ENCODE peak calls at places on chromosomes 12 and 14, in five cellular contexts. D is HCT116, U is fibroblast of lung, R is A673, C is HepG2. N is an unnamed sample.

GRCh38 chr14:24441904-24442239 is 704 bp downstream of the SDR39U1 start:
- DNase-seq in R (no peak), C (no peak), D (no peak), U (peak; percentile 64), N (no peak)

GRCh38 chr14:56666294-56666693 is 86.7 kb downstream of the TMEM260 start:
- DNase-seq in C (no peak), D (no peak), U (no peak), R (no peak), N (no peak)

GRCh38 chr12:1517007-1517406 is 77.4 kb downstream of the FBXL14 start:
- DNase-seq in D (no peak), C (peak; percentile 10), R (peak; percentile 62), U (peak; percentile 94), N (no peak)

GRCh38 chr12:22672951-22673350 is 48.0 kb downstream of the ETNK1 start:
- DNase-seq in D (no peak), C (no peak), R (peak; percentile 19), U (peak; percentile 87), N (no peak)

GRCh38 chr12:124261885-124262284 is 33.0 kb upstream of the RFLNA start:
- DNase-seq in U (no peak), D (no peak), C (no peak), R (no peak), N (no peak)

GRCh38 chr14:34275038-34275437 is 187.0 kb downstream of the SPTSSA start:
- DNase-seq in R (no peak), D (no peak), U (no peak), C (no peak), N (no peak)

GRCh38 chr12:21516281-21516680 is 9.8 kb upstream of the SPX start:
- DNase-seq in R (no peak), C (no peak), D (no peak), U (no peak), N (no peak)

GRCh38 chr12:86945685-86946196 is 689.5 kb upstream of the MGAT4C start:
- DNase-seq in C (no peak), R (no peak), D (no peak), U (no peak), N (no peak)

GRCh38 chr14:99357856-99358390 is 85.9 kb upstream of the BCL11B start:
- DNase-seq in C (no peak), U (no peak), R (no peak), D (no peak), N (no peak)

GRCh38 chr14:39219075-39219499 is 14.6 kb upstream of the MIA2 start:
- DNase-seq in U (peak; percentile 78), C (peak; percentile 83), R (no peak), D (peak; percentile 32), N (peak; percentile 12)

GRCh38 chr12:1933342-1933992 is 15.0 kb upstream of the CACNA2D4 start:
- DNase-seq in R (no peak), U (peak; percentile 77), D (no peak), C (no peak), N (no peak)

GRCh38 chr12:6631549-6631961 is 4.2 kb downstream of the LPAR5 start:
- DNase-seq in U (no peak), D (no peak), C (no peak), R (no peak), N (no peak)

GRCh38 chr14:104393898-104394605 is 185.5 kb upstream of the C14orf180 start:
- DNase-seq in D (no peak), C (no peak), R (no peak), U (no peak), N (peak; percentile 31)

GRCh38 chr14:55329999-55330710 is 58.9 kb downstream of the FBXO34 start:
- DNase-seq in U (peak; percentile 12), C (no peak), D (no peak), R (no peak), N (no peak)

GRCh38 chr12:122022393-122023338 is 982 bp downstream of the BCL7A start:
- DNase-seq in C (no peak), U (peak; percentile 25), D (no peak), R (peak; percentile 62), N (no peak)
- TF ChIP-seq EZH2 in C (no peak), U (no peak), D (no peak), R (no peak), N (no peak)

GRCh38 chr14:96040836-96041371 is 1.7 kb downstream of the C14orf132 start:
- DNase-seq in U (peak; percentile 49), D (no peak), R (no peak), C (no peak), N (no peak)

GRCh38 chr14:96037891-96038557 is 1.1 kb upstream of the C14orf132 start:
- DNase-seq in D (peak; percentile 74), R (peak; percentile 24), U (peak; percentile 50), C (no peak), N (no peak)

GRCh38 chr14:96038920-96039632 is at the start of gene C14orf132:
- DNase-seq in D (peak; percentile 18), C (no peak), R (peak; percentile 64), U (peak; percentile 59), N (peak; percentile 46)

GRCh38 chr14:96038558-96038919 is 623 bp upstream of the C14orf132 start:
- DNase-seq in C (no peak), U (no peak), D (peak; percentile 4), R (peak; percentile 6), N (no peak)

GRCh38 chr14:96039633-96040311 is 610 bp downstream of the C14orf132 start:
- DNase-seq in U (peak; percentile 27), C (no peak), R (peak; percentile 7), D (no peak), N (no peak)
- TF ChIP-seq CTCF in U (peak; percentile 7), C (peak; percentile 53), R (peak; percentile 27), D (peak; percentile 11), N (no peak)

GRCh38 chr14:51657762-51658161 is 6.1 kb downstream of the FRMD6 start:
- DNase-seq in C (no peak), R (no peak), U (peak; percentile 53), D (no peak), N (no peak)
- H3K4me3 ChIP-seq in C (no peak overlapping the region), R (no peak overlapping the region), U (peak overlapping the region; percentile 28), D (no peak overlapping the region), N (no peak overlapping the region)

GRCh38 chr14:28777773-28778606 is 11.4 kb downstream of the FOXG1 start:
- DNase-seq in U (no peak), C (no peak), R (no peak), D (no peak), N (no peak)
- TF ChIP-seq EZH2 in U (peak; percentile 66), C (no peak), R (no peak), D (no peak), N (no peak)